ENCODE peak calls at places on chromosome 5, in eight cellular contexts. H, U, P, S, I, K, X and Y are unnamed samples.

GRCh38 chr5:149432377-149432776 is 53.3 kb upstream of the IL17B start:
- DNase-seq in H (no peak), K (no peak), S (peak), U (no peak), I (no peak), X (no peak), P (no peak), Y (peak)

GRCh38 chr5:129664336-129664937 is 83.5 kb upstream of the MINAR2 start:
- DNase-seq in H (no peak), P (peak), U (no peak), S (no peak), I (peak), K (peak), X (peak), Y (peak)

GRCh38 chr5:477247-477646 is 34.3 kb downstream of the EXOC3 start:
- DNase-seq in K (no peak), U (no peak), P (no peak), S (peak), I (no peak), X (no peak), H (no peak), Y (no peak)

GRCh38 chr5:125870271-125870670 is 552.9 kb upstream of the GRAMD2B start:
- DNase-seq in U (no peak), P (no peak), H (no peak), S (no peak), X (no peak), K (peak), I (no peak), Y (peak)

GRCh38 chr5:178324481-178325310 is 92.1 kb upstream of the PHYKPL start:
- DNase-seq in X (no peak), U (no peak), P (no peak), I (no peak), K (no peak), H (no peak), S (peak), Y (no peak)

GRCh38 chr5:141923443-141924313 is at the start of gene DELE1:
- DNase-seq in U (peak), I (peak), K (peak), X (peak), S (peak), P (peak), H (peak), Y (peak)

GRCh38 chr5:85453026-85453349 is 1068.3 kb upstream of the EDIL3 start:
- DNase-seq in K (no peak), P (peak), U (no peak), H (no peak), S (no peak), I (no peak), X (peak), Y (no peak)

GRCh38 chr5:131289738-131290137 is 25.9 kb downstream of the CDC42SE2 start:
- DNase-seq in H (no peak), P (no peak), U (no peak), I (no peak), S (no peak), K (no peak), X (no peak), Y (no peak)

GRCh38 chr5:67879619-67880357 is 335.8 kb upstream of the PIK3R1 start:
- DNase-seq in P (no peak), X (peak), S (no peak), K (peak), H (no peak), U (no peak), I (peak), Y (peak)

GRCh38 chr5:160477266-160477970 is 55.8 kb downstream of the PTTG1 start:
- DNase-seq in K (no peak), S (no peak), P (no peak), U (no peak), X (no peak), I (no peak), H (no peak), Y (no peak)

GRCh38 chr5:176837707-176838115 is 27.4 kb downstream of the UNC5A start:
- DNase-seq in X (peak), K (peak), U (peak), H (no peak), S (peak), P (peak), I (peak), Y (peak)

GRCh38 chr5:113682497-113683136 is 169.1 kb downstream of the YTHDC2 start:
- DNase-seq in H (no peak), K (no peak), S (no peak), I (no peak), P (peak), U (no peak), X (peak), Y (peak)

GRCh38 chr5:147391781-147392180 is 118.1 kb downstream of the DPYSL3 start:
- DNase-seq in X (peak), H (no peak), P (peak), U (no peak), I (peak), S (no peak), K (peak), Y (peak)

GRCh38 chr5:80243567-80243966 is 12.3 kb downstream of the SERINC5 start:
- DNase-seq in K (no peak), U (no peak), H (no peak), P (no peak), X (no peak), I (no peak), S (no peak), Y (no peak)

GRCh38 chr5:154449786-154450185 is 4.0 kb downstream of the SAP30L start:
- DNase-seq in S (no peak), X (no peak), K (no peak), H (no peak), P (no peak), I (no peak), U (no peak), Y (peak)

GRCh38 chr5:59540366-59540765 is 353.2 kb downstream of the PDE4D start:
- DNase-seq in U (no peak), I (no peak), X (no peak), P (no peak), K (no peak), S (no peak), H (no peak), Y (no peak)

GRCh38 chr5:168311061-168311566 is 19.7 kb downstream of the WWC1 start:
- DNase-seq in X (no peak), I (peak), K (no peak), H (no peak), P (no peak), U (no peak), S (no peak), Y (no peak)

GRCh38 chr5:60700347-60700815 is 415 bp upstream of the DEPDC1B start:
- DNase-seq in P (peak), I (no peak), U (peak), H (no peak), K (peak), S (no peak), X (no peak), Y (no peak)

GRCh38 chr5:40649493-40650030 is 30.2 kb upstream of the PTGER4 start:
- DNase-seq in H (no peak), S (no peak), I (no peak), X (no peak), U (no peak), K (no peak), P (no peak), Y (no peak)

GRCh38 chr5:79858097-79858723 is 132.9 kb downstream of the MTX3 start:
- DNase-seq in S (no peak), U (no peak), P (peak), X (peak), K (peak), I (peak), H (no peak), Y (peak)

GRCh38 chr5:103804714-103805113 is 242.1 kb upstream of the NUDT12 start:
- DNase-seq in K (no peak), S (no peak), I (no peak), U (no peak), H (no peak), P (no peak), X (peak), Y (no peak)